ENCODE peak calls at places on chromosomes 2 and 18, in five cellular contexts. R is T-helper 1 cell, T is NCI-H82, P is NCI-H1694, S is left ventricle myocardium inferior. A is an unnamed sample.

GRCh38 chr2:66343259-66343658 is 91.7 kb upstream of the MEIS1 start:
- DNase-seq in T (no peak), P (no peak), S (no peak), R (no peak), A (no peak)

GRCh38 chr2:46644690-46645385 is 165.5 kb downstream of the TMEM247 start:
- DNase-seq in S (no peak), R (no peak), P (no peak), T (no peak), A (no peak)

GRCh38 chr2:121707344-121707919 is 29.2 kb downstream of the NIFK start:
- DNase-seq in R (no peak), P (no peak), T (no peak), S (no peak), A (no peak)

GRCh38 chr2:20468549-20469500 is 22.0 kb downstream of the RHOB start:
- DNase-seq in R (no peak), S (no peak), T (no peak), P (no peak), A (peak)

GRCh38 chr18:40810371-40810770 is 1144.7 kb upstream of the PIK3C3 start:
- DNase-seq in S (no peak), T (no peak), R (no peak), P (no peak), A (no peak)

GRCh38 chr2:705971-706511 is 28.8 kb upstream of the TMEM18 start:
- DNase-seq in P (no peak), S (no peak), R (no peak), T (no peak), A (no peak)

GRCh38 chr2:11998626-11999378 is 252.4 kb downstream of the LPIN1 start:
- DNase-seq in R (no peak), T (no peak), S (no peak), P (no peak), A (peak)

GRCh38 chr2:38480617-38481016 is 103.5 kb upstream of the ATL2 start:
- DNase-seq in P (no peak), S (no peak), T (no peak), R (no peak), A (no peak)

GRCh38 chr18:22667616-22668422 is 250.1 kb upstream of the CTAGE1 start:
- DNase-seq in S (no peak), R (no peak), P (no peak), T (peak), A (no peak)

GRCh38 chr2:230898016-230898415 is 27.0 kb downstream of the GPR55 start:
- DNase-seq in S (no peak), T (no peak), R (no peak), P (no peak), A (no peak)

GRCh38 chr18:32624182-32624723 is 148.6 kb downstream of the KLHL14 start:
- DNase-seq in R (no peak), S (no peak), T (peak), P (no peak), A (no peak)

GRCh38 chr18:9735879-9736278 is 27.8 kb downstream of the RAB31 start:
- DNase-seq in P (no peak), T (no peak), S (no peak), R (no peak), A (no peak)

GRCh38 chr2:64931536-64932326 is 57.5 kb upstream of the SLC1A4 start:
- DNase-seq in T (peak), S (no peak), R (no peak), P (no peak), A (peak)

GRCh38 chr2:3762771-3763447 is 59.5 kb downstream of the DCDC2C start:
- DNase-seq in R (no peak), T (no peak), S (no peak), P (no peak), A (no peak)

GRCh38 chr2:158753561-158754302 is 41.4 kb upstream of the DAPL1 start:
- DNase-seq in P (peak), R (no peak), S (peak), T (peak), A (peak)